ENCODE peak calls at places on chromosomes 7 and 10, in six cellular contexts. Q is upper lobe of left lung, P is HFF-Myc, M is adrenal gland, U is SK-N-SH, I is lower lobe of right lung. S is an unnamed sample.

GRCh38 chr10:15313844-15314243 is 57.2 kb downstream of the FAM171A1 start:
- DNase-seq in I (no peak), M (no peak), U (peak), P (no peak), Q (no peak), S (no peak)

GRCh38 chr7:57529931-57530330 is 80.0 kb downstream of the ZNF716 start:
- DNase-seq in P (no peak), U (no peak), I (no peak), M (no peak), Q (no peak), S (no peak)

GRCh38 chr7:45053401-45053800 is 35.4 kb downstream of the NACAD start:
- DNase-seq in I (no peak), U (no peak), P (no peak), M (no peak), Q (no peak), S (no peak)

GRCh38 chr10:10792681-10793080 is 225.0 kb upstream of the CELF2 start:
- DNase-seq in I (no peak), Q (no peak), P (peak), U (no peak), M (no peak), S (no peak)

GRCh38 chr7:101162551-101163280 is 2.7 kb downstream of the VGF start:
- DNase-seq in U (peak), I (peak), Q (peak), M (no peak), P (no peak), S (no peak)

GRCh38 chr7:6833636-6834035 is 7.6 kb upstream of the CCZ1B start:
- DNase-seq in P (no peak), Q (no peak), U (no peak), I (no peak), M (no peak), S (no peak)

GRCh38 chr10:35005868-35006267 is 84.3 kb downstream of the CUL2 start:
- DNase-seq in P (peak), M (no peak), Q (no peak), U (no peak), I (no peak), S (peak)

GRCh38 chr10:12638103-12638502 is 288.8 kb downstream of the CAMK1D start:
- DNase-seq in Q (no peak), P (peak), U (peak), I (no peak), M (no peak), S (no peak)

GRCh38 chr10:35691522-35692236 is 49.6 kb upstream of the FZD8 start:
- DNase-seq in Q (no peak), I (no peak), U (no peak), M (no peak), P (no peak), S (no peak)

GRCh38 chr7:110841840-110842579 is 248.9 kb upstream of the LRRN3 start:
- DNase-seq in Q (no peak), M (no peak), U (peak), I (no peak), P (no peak), S (no peak)

GRCh38 chr10:49776851-49777250 is 14.7 kb upstream of the OGDHL start:
- DNase-seq in U (no peak), I (no peak), M (no peak), Q (no peak), P (no peak), S (no peak)

GRCh38 chr10:118108194-118109026 is 61.7 kb upstream of the RAB11FIP2 start:
- DNase-seq in I (no peak), P (peak), M (no peak), Q (no peak), U (peak), S (no peak)

GRCh38 chr7:593324-594115 is 73.9 kb upstream of the PDGFA start:
- DNase-seq in M (no peak), I (no peak), Q (no peak), P (no peak), U (no peak), S (no peak)

GRCh38 chr7:51123322-51124021 is 193.1 kb downstream of the COBL start:
- DNase-seq in U (no peak), I (no peak), Q (no peak), P (peak), M (peak), S (no peak)

GRCh38 chr10:271201-271600 is 135.9 kb downstream of the ZMYND11 start:
- DNase-seq in U (no peak), M (no peak), I (no peak), Q (no peak), P (no peak), S (no peak)

GRCh38 chr7:91894781-91895480 is 14.4 kb upstream of the MTERF1 start:
- DNase-seq in I (no peak), Q (no peak), P (no peak), M (no peak), U (no peak), S (no peak)

GRCh38 chr7:45679516-45679915 is 105.3 kb downstream of the ADCY1 start:
- DNase-seq in P (no peak), Q (no peak), M (no peak), I (no peak), U (no peak), S (no peak)

GRCh38 chr10:24701447-24701846 is 22.2 kb downstream of the ARHGAP21 start:
- DNase-seq in U (no peak), Q (no peak), P (no peak), I (no peak), M (no peak), S (no peak)

GRCh38 chr10:121578965-121579364 is 19.3 kb downstream of the FGFR2 start:
- DNase-seq in U (no peak), M (no peak), I (no peak), Q (no peak), P (no peak), S (no peak)

GRCh38 chr10:4130685-4131084 is 345.7 kb upstream of the KLF6 start:
- DNase-seq in I (no peak), P (no peak), Q (no peak), M (no peak), U (no peak), S (no peak)

GRCh38 chr10:132688580-132689420 is 97.1 kb downstream of the NKX6-2 start:
- DNase-seq in Q (no peak), U (no peak), I (peak), P (no peak), M (no peak), S (no peak)

GRCh38 chr10:100482181-100482833 is 19.5 kb downstream of the WNT8B start:
- DNase-seq in I (peak), M (peak), P (peak), U (peak), Q (peak), S (peak)

GRCh38 chr10:126908729-126909526 is 3.7 kb downstream of the DOCK1 start:
- DNase-seq in I (no peak), P (no peak), U (no peak), M (no peak), Q (no peak), S (no peak)

GRCh38 chr10:112963835-112964234 is 13.8 kb downstream of the TCF7L2 start:
- DNase-seq in I (no peak), P (no peak), U (no peak), M (no peak), Q (no peak), S (no peak)

GRCh38 chr10:114681542-114681941 is 23.5 kb upstream of the ABLIM1 start:
- DNase-seq in I (no peak), U (no peak), Q (no peak), M (peak), P (no peak), S (no peak)

GRCh38 chr7:28068811-28069216 is 111.8 kb downstream of the JAZF1 start:
- DNase-seq in I (no peak), Q (no peak), P (no peak), U (no peak), M (no peak), S (no peak)

GRCh38 chr7:129083525-129083924 is 28.6 kb upstream of the TNPO3 start:
- DNase-seq in M (no peak), Q (no peak), U (no peak), I (no peak), P (no peak), S (no peak)

GRCh38 chr10:15227611-15228372 is 59.3 kb upstream of the NMT2 start:
- DNase-seq in Q (no peak), U (no peak), I (no peak), M (no peak), P (no peak), S (no peak)

GRCh38 chr7:102836206-102836938 is 76.4 kb upstream of the LRRC17 start:
- DNase-seq in Q (no peak), P (peak), U (no peak), M (no peak), I (no peak), S (no peak)

GRCh38 chr7:150727381-150727780 is 9.8 kb upstream of the GIMAP5 start:
- DNase-seq in M (no peak), U (no peak), I (no peak), P (no peak), Q (no peak), S (no peak)

GRCh38 chr10:109998513-109998912 is 9.3 kb upstream of the ADD3 start:
- DNase-seq in M (no peak), I (no peak), U (no peak), P (no peak), Q (no peak), S (no peak)

GRCh38 chr7:69564454-69565417 is 33.5 kb upstream of the AUTS2 start:
- DNase-seq in P (peak), M (peak), Q (no peak), U (peak), I (no peak), S (peak)

GRCh38 chr7:68009716-68010115 is 1013.1 kb downstream of the TYW1 start:
- DNase-seq in M (peak), U (no peak), Q (no peak), P (no peak), I (no peak), S (no peak)

GRCh38 chr10:129391464-129391863 is 75.6 kb upstream of the MGMT start:
- DNase-seq in Q (no peak), U (no peak), P (no peak), M (no peak), I (no peak), S (no peak)

GRCh38 chr10:62491597-62491996 is 117.4 kb downstream of the ZNF365 start:
- DNase-seq in I (no peak), M (no peak), P (no peak), Q (no peak), U (no peak), S (no peak)

GRCh38 chr7:90320801-90321494 is at the start of gene FAM237B:
- DNase-seq in Q (peak), P (no peak), M (no peak), U (peak), I (peak), S (no peak)

GRCh38 chr7:139078911-139079310 is 30.6 kb downstream of the ZC3HAV1 start:
- DNase-seq in M (no peak), P (no peak), I (no peak), U (no peak), Q (no peak), S (no peak)

GRCh38 chr7:80542398-80542797 is 30.5 kb upstream of the GNAT3 start:
- DNase-seq in I (no peak), Q (no peak), U (no peak), M (no peak), P (peak), S (peak)

GRCh38 chr7:133746305-133746704 is 380.8 kb upstream of the LRGUK start:
- DNase-seq in U (no peak), M (no peak), I (no peak), P (no peak), Q (no peak), S (no peak)

DNA sequence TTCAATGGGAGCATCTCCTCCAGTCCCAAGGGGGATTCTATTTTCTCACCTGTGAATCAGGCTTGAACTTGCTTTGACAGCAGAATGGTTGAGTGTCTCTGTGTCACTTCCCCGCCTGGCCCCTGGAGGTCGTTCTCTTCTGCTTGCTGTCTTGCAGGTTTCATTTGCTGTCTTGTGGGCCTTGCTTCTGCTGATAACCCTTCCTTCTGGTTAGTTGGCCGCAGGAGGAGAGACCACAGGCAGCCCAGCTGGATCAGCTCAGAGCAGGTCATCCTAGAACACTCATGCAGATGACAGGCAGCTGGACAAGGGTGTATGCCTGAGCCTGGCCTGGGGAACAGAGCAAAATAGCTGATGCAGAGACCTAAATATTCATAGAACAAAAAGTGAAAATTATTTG is 344.2 kb upstream of the ADARB2 start:
- DNase-seq in M (no peak), Q (no peak), I (no peak), P (no peak), U (no peak), S (no peak)
- TF ChIP-seq CTCF in M (no peak), Q (no peak), I (no peak), P (no peak), U (no peak), S (no peak)

GRCh38 chr7:29976265-29976664 is 13.3 kb downstream of the SCRN1 start:
- DNase-seq in P (no peak), U (no peak), I (no peak), Q (no peak), M (no peak), S (no peak)

GRCh38 chr7:29976673-29977072 is 12.9 kb downstream of the SCRN1 start:
- DNase-seq in P (no peak), U (no peak), M (peak), I (no peak), Q (no peak), S (no peak)

GRCh38 chr7:29975564-29975963 is 14.0 kb downstream of the SCRN1 start:
- DNase-seq in I (no peak), P (no peak), Q (no peak), U (no peak), M (no peak), S (no peak)

GRCh38 chr7:29980151-29980550 is 9.4 kb downstream of the SCRN1 start:
- DNase-seq in U (no peak), P (no peak), M (no peak), Q (no peak), I (no peak), S (no peak)

DNA sequence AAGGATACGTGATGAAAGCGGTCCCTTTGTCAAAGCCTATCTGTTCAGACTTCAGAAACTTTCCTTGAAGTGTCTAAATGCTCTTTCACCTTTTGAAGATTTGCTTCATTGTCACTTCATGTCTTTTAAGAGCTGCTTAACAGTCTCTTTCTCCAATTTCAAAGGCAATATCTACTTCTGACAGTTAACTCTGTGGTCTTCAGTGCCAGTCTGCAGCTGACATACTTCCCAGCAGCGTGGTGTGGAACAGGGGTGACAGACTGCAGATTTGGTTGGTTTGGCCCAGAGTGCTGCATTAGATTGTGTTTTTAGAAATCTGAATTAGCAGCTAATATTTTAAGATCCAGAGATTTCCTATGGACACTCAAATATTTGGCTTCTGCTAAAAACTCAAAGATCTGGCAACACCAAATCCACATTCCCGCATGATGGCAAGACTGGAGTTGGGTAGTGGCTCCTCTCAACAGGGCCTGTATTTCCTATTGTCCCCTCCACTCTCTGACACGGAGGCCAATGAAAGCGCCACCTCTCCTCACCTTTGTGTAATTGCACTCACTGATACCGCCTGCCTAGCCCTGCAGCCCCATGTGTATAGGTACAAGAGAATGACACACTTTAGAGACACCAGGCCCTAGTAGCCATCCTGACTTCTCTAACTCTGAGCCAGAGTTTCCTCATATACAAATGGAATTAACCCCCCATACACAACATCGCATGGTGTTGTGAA is 11.5 kb downstream of the SCRN1 start:
- DNase-seq in U (no peak), P (no peak), Q (no peak), M (no peak), I (no peak), S (no peak)
- TF ChIP-seq CTCF in U (peak), P (no peak), Q (no peak), M (no peak), I (no peak), S (no peak)

GRCh38 chr7:142941541-142941940 is 2.3 kb downstream of the LLCFC1 start:
- DNase-seq in Q (no peak), I (no peak), M (no peak), P (no peak), U (no peak), S (no peak)

GRCh38 chr7:142935941-142936565 is 2.5 kb upstream of the TRPV5 start:
- DNase-seq in U (no peak), I (no peak), Q (no peak), M (no peak), P (no peak), S (no peak)

GRCh38 chr7:142938611-142939010 is 673 bp upstream of the LLCFC1 start:
- DNase-seq in Q (no peak), M (no peak), U (no peak), I (no peak), P (no peak), S (no peak)

GRCh38 chr7:142940968-142941535 is 1.8 kb downstream of the LLCFC1 start:
- DNase-seq in P (no peak), M (no peak), Q (no peak), I (no peak), U (no peak), S (no peak)

GRCh38 chr7:142939226-142939910 is at the start of gene LLCFC1:
- DNase-seq in U (peak), P (no peak), Q (no peak), I (no peak), M (no peak), S (peak)
- TF ChIP-seq CTCF in U (peak), P (peak), Q (no peak), I (no peak), M (no peak), S (peak)

GRCh38 chr10:73871295-73871914 is 3.0 kb downstream of the CAMK2G start:
- DNase-seq in I (no peak), P (no peak), Q (no peak), M (no peak), U (no peak), S (no peak)
- TF ChIP-seq CTCF in I (no peak), P (no peak), Q (no peak), M (no peak), U (no peak), S (no peak)

DNA sequence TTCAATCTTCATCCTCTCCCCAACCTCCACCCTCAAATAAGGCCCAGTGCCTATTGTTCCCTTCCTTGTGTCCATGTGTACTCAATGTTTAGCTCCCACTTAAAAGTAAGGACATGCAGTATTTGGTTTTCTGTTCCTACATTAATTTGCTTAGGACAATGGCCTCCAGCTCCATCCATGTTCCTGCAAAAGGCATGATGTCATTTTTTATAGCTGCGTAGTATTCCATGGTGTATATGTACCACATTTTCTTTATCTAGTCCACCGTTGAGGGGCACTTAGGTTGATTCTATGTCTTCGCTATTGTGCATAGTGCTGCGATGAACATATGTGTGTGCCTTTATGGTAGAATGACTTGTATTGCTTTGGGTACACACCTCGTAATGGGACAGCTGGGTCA is 7.2 kb upstream of the NEUROG3 start:
- DNase-seq in Q (no peak), P (no peak), I (no peak), U (no peak), M (no peak), S (no peak)
- TF ChIP-seq CTCF in Q (no peak), P (no peak), I (no peak), U (no peak), M (no peak), S (no peak)

DNA sequence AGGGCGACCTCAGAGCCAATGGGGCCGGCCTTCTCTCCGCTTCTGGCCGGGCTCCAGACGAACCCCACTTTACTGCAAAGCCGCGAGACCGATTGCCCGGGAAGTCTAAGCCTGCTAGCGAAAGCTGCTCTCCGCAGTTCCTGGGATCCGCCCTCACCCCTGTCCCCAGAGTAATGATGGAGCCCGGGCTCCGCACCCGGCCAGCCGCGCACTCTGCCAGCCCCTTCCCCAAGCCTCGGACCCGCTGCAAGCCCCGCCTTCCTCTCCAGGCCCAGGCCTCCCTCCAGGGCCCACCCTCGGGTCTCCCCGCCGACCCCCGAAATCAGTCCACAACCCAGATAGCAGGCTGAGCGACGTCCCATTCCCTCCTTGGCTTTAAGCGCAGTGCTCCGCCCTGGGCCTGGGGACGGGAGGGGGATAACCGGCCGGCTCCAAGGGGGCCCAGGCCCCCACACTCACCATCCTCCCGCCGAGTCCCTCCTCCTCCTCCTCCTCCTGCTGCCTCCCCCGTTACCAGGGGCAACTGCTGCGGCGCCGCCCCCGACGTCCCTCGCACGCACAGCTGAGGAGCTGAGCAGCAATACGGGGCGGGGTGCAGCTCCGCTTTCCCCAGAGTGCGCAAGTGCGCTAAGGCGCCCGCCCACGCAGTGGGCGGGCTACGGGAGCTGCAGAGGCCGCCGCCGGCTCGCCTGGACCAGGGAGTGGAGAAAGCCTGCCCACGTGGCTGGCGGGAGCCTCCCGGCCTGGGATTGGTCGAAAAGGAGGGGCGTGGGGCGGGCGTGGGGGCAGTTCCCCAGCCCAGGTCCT is at the start of gene ARL3:
- DNase-seq in I (peak), P (peak), Q (peak), M (peak), U (peak), S (peak)
- TF ChIP-seq CTCF in I (peak), P (peak), Q (peak), M (peak), U (no peak), S (no peak)

DNA sequence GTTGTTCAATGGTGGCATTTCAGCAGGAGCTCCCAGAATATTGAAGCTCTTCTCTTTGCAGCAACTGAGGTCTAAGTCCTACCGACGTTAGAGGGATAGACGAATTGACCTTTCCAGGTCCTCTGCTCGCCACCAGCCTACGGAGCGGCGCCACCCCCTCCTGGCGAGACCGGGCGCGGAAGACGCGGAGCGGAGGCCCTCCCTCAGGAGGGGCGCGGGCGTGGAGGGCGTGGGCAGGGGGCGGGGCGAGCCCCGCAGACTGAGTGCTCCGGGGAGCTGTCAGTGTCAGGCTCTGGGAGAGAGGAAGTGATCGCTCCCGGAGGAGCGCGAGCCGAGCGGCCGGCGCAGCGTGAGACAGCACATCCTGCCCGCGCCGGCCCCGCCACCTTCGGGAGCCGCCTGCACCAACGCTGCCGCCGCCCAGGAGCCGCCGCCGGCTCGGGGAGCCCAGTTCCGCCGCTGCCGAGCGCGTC is at the start of gene DYNC1I1:
- DNase-seq in P (no peak), U (peak), I (peak), M (peak), Q (peak), S (peak)
- TF ChIP-seq CTCF in P (no peak), U (peak), I (no peak), M (no peak), Q (no peak), S (no peak)